ENCODE peak calls at places on chromosomes 6 and 20, in seven cellular contexts. One of them, this sample, is unnamed.

GRCh38 chr20:35091808-35092523 is 641 bp downstream of the TRPC4AP start:
- DNase-seq in GM23338: no peak
- DNase-seq in brain microvascular endothelial cell: no peak
- DNase-seq in fibroblast of pulmonary artery: peak; percentile 17
- DNase-seq in psoas muscle: peak; percentile 90
- DNase-seq in CD8-positive, alpha-beta T cell: no peak
- DNase-seq in left ventricle myocardium inferior: no peak
- DNase-seq in this sample: no peak

GRCh38 chr6:154404791-154405400 is 48.3 kb upstream of the IPCEF1 start:
- DNase-seq in GM23338: no peak
- DNase-seq in brain microvascular endothelial cell: peak; percentile 26
- DNase-seq in fibroblast of pulmonary artery: peak; percentile 36
- DNase-seq in psoas muscle: no peak
- DNase-seq in CD8-positive, alpha-beta T cell: no peak
- DNase-seq in left ventricle myocardium inferior: no peak
- DNase-seq in this sample: no peak

GRCh38 chr20:41183391-41183790 is 46.0 kb downstream of the PLCG1 start:
- DNase-seq in GM23338: no peak
- DNase-seq in brain microvascular endothelial cell: no peak
- DNase-seq in fibroblast of pulmonary artery: no peak
- DNase-seq in psoas muscle: no peak
- DNase-seq in CD8-positive, alpha-beta T cell: no peak
- DNase-seq in left ventricle myocardium inferior: no peak
- DNase-seq in this sample: no peak

GRCh38 chr6:22940571-22941290 is 371.4 kb downstream of the HDGFL1 start:
- DNase-seq in GM23338: no peak
- DNase-seq in brain microvascular endothelial cell: no peak
- DNase-seq in fibroblast of pulmonary artery: no peak
- DNase-seq in psoas muscle: no peak
- DNase-seq in CD8-positive, alpha-beta T cell: no peak
- DNase-seq in left ventricle myocardium inferior: no peak
- DNase-seq in this sample: no peak

GRCh38 chr6:80457044-80457933 is 350.8 kb downstream of the BCKDHB start:
- DNase-seq in GM23338: no peak
- DNase-seq in brain microvascular endothelial cell: peak; percentile 93
- DNase-seq in fibroblast of pulmonary artery: peak; percentile 97
- DNase-seq in psoas muscle: peak; percentile 68
- DNase-seq in CD8-positive, alpha-beta T cell: no peak
- DNase-seq in left ventricle myocardium inferior: peak; percentile 68
- DNase-seq in this sample: peak; percentile 93

GRCh38 chr20:20362774-20363435 is 5.0 kb upstream of the INSM1 start:
- DNase-seq in GM23338: peak; percentile 84
- DNase-seq in brain microvascular endothelial cell: no peak
- DNase-seq in fibroblast of pulmonary artery: no peak
- DNase-seq in psoas muscle: no peak
- DNase-seq in CD8-positive, alpha-beta T cell: no peak
- DNase-seq in left ventricle myocardium inferior: no peak
- DNase-seq in this sample: no peak

GRCh38 chr6:156280131-156280530 is 497.0 kb upstream of the ARID1B start:
- DNase-seq in GM23338: no peak
- DNase-seq in brain microvascular endothelial cell: no peak
- DNase-seq in fibroblast of pulmonary artery: no peak
- DNase-seq in psoas muscle: no peak
- DNase-seq in CD8-positive, alpha-beta T cell: no peak
- DNase-seq in left ventricle myocardium inferior: no peak
- DNase-seq in this sample: no peak

GRCh38 chr20:11232249-11232648 is 558.5 kb upstream of the JAG1 start:
- DNase-seq in GM23338: no peak
- DNase-seq in brain microvascular endothelial cell: no peak
- DNase-seq in fibroblast of pulmonary artery: no peak
- DNase-seq in psoas muscle: no peak
- DNase-seq in CD8-positive, alpha-beta T cell: no peak
- DNase-seq in left ventricle myocardium inferior: no peak
- DNase-seq in this sample: no peak

GRCh38 chr6:153963352-153963751 is 75.7 kb upstream of the OPRM1 start:
- DNase-seq in GM23338: peak; percentile 36
- DNase-seq in brain microvascular endothelial cell: no peak
- DNase-seq in fibroblast of pulmonary artery: no peak
- DNase-seq in psoas muscle: no peak
- DNase-seq in CD8-positive, alpha-beta T cell: no peak
- DNase-seq in left ventricle myocardium inferior: no peak
- DNase-seq in this sample: no peak

GRCh38 chr20:35001596-35002362 is 46.1 kb downstream of the MYH7B start:
- DNase-seq in GM23338: peak; percentile 70
- DNase-seq in brain microvascular endothelial cell: no peak
- DNase-seq in fibroblast of pulmonary artery: no peak
- DNase-seq in psoas muscle: peak; percentile 49
- DNase-seq in CD8-positive, alpha-beta T cell: no peak
- DNase-seq in left ventricle myocardium inferior: peak; percentile 12
- DNase-seq in this sample: no peak

GRCh38 chr20:52494244-52494643 is 302.7 kb upstream of the ZFP64 start:
- DNase-seq in GM23338: no peak
- DNase-seq in brain microvascular endothelial cell: peak; percentile 46
- DNase-seq in fibroblast of pulmonary artery: peak; percentile 93
- DNase-seq in psoas muscle: no peak
- DNase-seq in CD8-positive, alpha-beta T cell: peak; percentile 6
- DNase-seq in left ventricle myocardium inferior: no peak
- DNase-seq in this sample: peak; percentile 81

GRCh38 chr6:9620263-9620662 is 794.6 kb downstream of the TFAP2A start:
- DNase-seq in GM23338: no peak
- DNase-seq in brain microvascular endothelial cell: no peak
- DNase-seq in fibroblast of pulmonary artery: no peak
- DNase-seq in psoas muscle: no peak
- DNase-seq in CD8-positive, alpha-beta T cell: no peak
- DNase-seq in left ventricle myocardium inferior: no peak
- DNase-seq in this sample: no peak

GRCh38 chr6:142885182-142885867 is 59.7 kb downstream of the HIVEP2 start:
- DNase-seq in GM23338: peak; percentile 91
- DNase-seq in brain microvascular endothelial cell: peak; percentile 99
- DNase-seq in fibroblast of pulmonary artery: peak; percentile 99
- DNase-seq in psoas muscle: no peak
- DNase-seq in CD8-positive, alpha-beta T cell: peak; percentile 13
- DNase-seq in left ventricle myocardium inferior: no peak
- DNase-seq in this sample: peak; percentile 100

GRCh38 chr20:10855031-10855430 is 181.2 kb upstream of the JAG1 start:
- DNase-seq in GM23338: no peak
- DNase-seq in brain microvascular endothelial cell: no peak
- DNase-seq in fibroblast of pulmonary artery: peak; percentile 42
- DNase-seq in psoas muscle: no peak
- DNase-seq in CD8-positive, alpha-beta T cell: no peak
- DNase-seq in left ventricle myocardium inferior: no peak
- DNase-seq in this sample: no peak

GRCh38 chr20:37072293-37073196 is 23.3 kb downstream of the RBL1 start:
- DNase-seq in GM23338: no peak
- DNase-seq in brain microvascular endothelial cell: no peak
- DNase-seq in fibroblast of pulmonary artery: no peak
- DNase-seq in psoas muscle: no peak
- DNase-seq in CD8-positive, alpha-beta T cell: no peak
- DNase-seq in left ventricle myocardium inferior: no peak
- DNase-seq in this sample: no peak

GRCh38 chr20:3680701-3681351 is 984 bp downstream of the ADAM33 start:
- DNase-seq in GM23338: no peak
- DNase-seq in brain microvascular endothelial cell: no peak
- DNase-seq in fibroblast of pulmonary artery: no peak
- DNase-seq in psoas muscle: no peak
- DNase-seq in CD8-positive, alpha-beta T cell: no peak
- DNase-seq in left ventricle myocardium inferior: no peak
- DNase-seq in this sample: no peak
- H3K4me3 ChIP-seq in GM23338: peak overlapping the region; percentile 74
- H3K4me3 ChIP-seq in brain microvascular endothelial cell: no peak overlapping the region
- H3K4me3 ChIP-seq in fibroblast of pulmonary artery: peak overlapping the region; percentile 51
- H3K4me3 ChIP-seq in psoas muscle: peak overlapping the region; percentile 60
- H3K4me3 ChIP-seq in CD8-positive, alpha-beta T cell: no peak overlapping the region
- H3K4me3 ChIP-seq in left ventricle myocardium inferior: peak overlapping the region; percentile 72
- H3K4me3 ChIP-seq in this sample: no peak overlapping the region

DNA sequence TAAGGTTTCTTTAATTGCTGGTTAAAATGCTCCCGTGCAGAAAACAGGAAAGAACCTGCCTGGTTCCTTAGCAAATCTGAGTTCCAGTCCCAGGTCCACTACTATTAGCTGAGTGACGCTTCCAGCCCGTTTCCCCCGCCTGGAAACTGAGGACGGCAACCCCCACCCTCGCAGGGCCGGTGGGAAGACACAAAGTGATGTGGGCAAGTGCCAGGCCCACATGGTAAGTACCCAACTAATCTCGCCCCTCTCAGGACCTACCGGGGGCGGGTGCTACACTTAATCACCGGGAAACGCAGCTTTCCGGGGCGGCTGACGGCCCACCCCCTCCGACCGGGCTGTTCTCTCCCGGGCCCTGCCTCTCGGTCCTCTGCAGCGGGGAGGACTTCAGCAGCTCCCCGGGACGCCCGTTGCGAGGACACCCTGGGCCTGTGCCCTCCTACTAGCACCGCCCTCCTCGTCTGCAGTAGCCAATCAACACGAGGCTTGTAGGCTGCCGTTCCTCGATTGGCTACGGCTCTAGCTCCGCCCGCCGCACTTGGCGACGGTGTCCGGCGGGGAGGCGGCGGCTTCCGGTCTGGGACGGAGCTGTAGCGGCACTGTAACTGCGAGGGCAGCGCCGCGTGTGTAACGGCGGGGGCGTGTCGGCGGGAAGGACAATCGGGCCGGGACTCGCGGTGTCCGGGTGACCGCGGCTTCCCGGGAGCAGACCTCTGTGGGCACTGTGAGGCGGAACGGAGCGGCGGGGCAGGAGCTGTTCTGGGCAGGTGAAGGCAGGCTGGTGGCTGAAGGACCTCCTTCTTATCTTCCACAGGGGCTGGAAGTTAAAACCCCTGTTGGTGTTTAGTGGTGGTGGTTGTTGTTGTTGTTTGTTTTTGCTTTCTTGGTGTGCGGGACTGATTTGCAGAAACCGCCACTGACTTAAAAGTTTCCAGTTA is at the start of gene ZBTB9:
- DNase-seq in GM23338: peak; percentile 98
- DNase-seq in brain microvascular endothelial cell: peak; percentile 95
- DNase-seq in fibroblast of pulmonary artery: peak; percentile 96
- DNase-seq in psoas muscle: peak; percentile 98
- DNase-seq in CD8-positive, alpha-beta T cell: peak; percentile 90
- DNase-seq in left ventricle myocardium inferior: peak; percentile 96
- DNase-seq in this sample: peak; percentile 85
- TF ChIP-seq CTCF in GM23338: no peak
- TF ChIP-seq CTCF in brain microvascular endothelial cell: no peak
- TF ChIP-seq CTCF in fibroblast of pulmonary artery: no peak
- TF ChIP-seq CTCF in psoas muscle: no peak
- TF ChIP-seq CTCF in CD8-positive, alpha-beta T cell: no peak
- TF ChIP-seq CTCF in left ventricle myocardium inferior: no peak
- TF ChIP-seq CTCF in this sample: no peak

DNA sequence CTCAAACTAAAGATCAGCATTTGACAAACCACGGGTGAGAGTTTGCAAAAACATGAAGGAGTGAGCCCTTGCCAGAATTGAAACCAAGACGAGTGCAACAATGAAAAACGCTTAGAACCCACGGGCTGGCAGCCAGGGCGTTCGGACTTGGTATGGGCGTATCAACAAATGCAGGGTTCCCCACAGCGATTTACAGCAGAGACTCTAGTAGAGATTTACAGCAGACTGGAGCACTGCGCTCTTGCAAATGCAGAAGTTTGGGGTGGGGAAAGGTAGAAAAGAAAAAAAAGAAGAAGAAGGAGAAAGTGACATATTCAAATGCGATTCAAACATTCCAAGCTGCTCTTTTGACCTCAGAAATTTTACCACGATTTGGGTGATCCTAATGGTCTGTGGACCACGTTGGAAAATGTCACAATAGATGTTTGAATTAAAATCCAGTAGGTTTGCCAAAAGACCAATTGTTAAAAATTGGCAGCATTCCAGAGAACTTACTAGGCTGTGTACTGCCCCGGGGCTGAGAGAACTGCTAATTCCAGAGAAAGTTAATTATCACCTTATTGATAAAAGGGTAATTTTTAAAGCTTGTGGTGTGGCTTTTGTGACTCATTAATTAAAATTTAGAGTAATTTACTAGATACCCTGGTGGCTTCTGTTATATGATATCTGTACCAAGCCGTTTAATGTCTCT is 3.4 kb downstream of the SCML4 start:
- DNase-seq in GM23338: no peak
- DNase-seq in brain microvascular endothelial cell: no peak
- DNase-seq in fibroblast of pulmonary artery: peak; percentile 37
- DNase-seq in psoas muscle: no peak
- DNase-seq in CD8-positive, alpha-beta T cell: peak; percentile 34
- DNase-seq in left ventricle myocardium inferior: no peak
- DNase-seq in this sample: no peak
- H3K4me3 ChIP-seq in GM23338: no peak overlapping the region
- H3K4me3 ChIP-seq in brain microvascular endothelial cell: peak overlapping the region; percentile 30
- H3K4me3 ChIP-seq in fibroblast of pulmonary artery: peak overlapping the region; percentile 14
- H3K4me3 ChIP-seq in psoas muscle: peak overlapping the region; percentile 59
- H3K4me3 ChIP-seq in CD8-positive, alpha-beta T cell: peak overlapping the region; percentile 92
- H3K4me3 ChIP-seq in left ventricle myocardium inferior: peak overlapping the region; percentile 41
- H3K4me3 ChIP-seq in this sample: peak overlapping the region; percentile 17

GRCh38 chr6:167495506-167496391 is 170.9 kb downstream of the TTLL2 start:
- DNase-seq in GM23338: no peak
- DNase-seq in brain microvascular endothelial cell: no peak
- DNase-seq in fibroblast of pulmonary artery: no peak
- DNase-seq in psoas muscle: peak; percentile 30
- DNase-seq in CD8-positive, alpha-beta T cell: no peak
- DNase-seq in left ventricle myocardium inferior: no peak
- DNase-seq in this sample: no peak

GRCh38 chr6:167493310-167493709 is 168.4 kb downstream of the TTLL2 start:
- DNase-seq in GM23338: no peak
- DNase-seq in brain microvascular endothelial cell: no peak
- DNase-seq in fibroblast of pulmonary artery: no peak
- DNase-seq in psoas muscle: peak; percentile 10
- DNase-seq in CD8-positive, alpha-beta T cell: no peak
- DNase-seq in left ventricle myocardium inferior: no peak
- DNase-seq in this sample: no peak

GRCh38 chr6:167496707-167497106 is 171.8 kb downstream of the TTLL2 start:
- DNase-seq in GM23338: no peak
- DNase-seq in brain microvascular endothelial cell: no peak
- DNase-seq in fibroblast of pulmonary artery: no peak
- DNase-seq in psoas muscle: peak; percentile 27
- DNase-seq in CD8-positive, alpha-beta T cell: no peak
- DNase-seq in left ventricle myocardium inferior: no peak
- DNase-seq in this sample: no peak

GRCh38 chr6:167493961-167494697 is 169.2 kb downstream of the TTLL2 start:
- DNase-seq in GM23338: no peak
- DNase-seq in brain microvascular endothelial cell: no peak
- DNase-seq in fibroblast of pulmonary artery: peak; percentile 23
- DNase-seq in psoas muscle: peak; percentile 68
- DNase-seq in CD8-positive, alpha-beta T cell: no peak
- DNase-seq in left ventricle myocardium inferior: peak; percentile 73
- DNase-seq in this sample: no peak

DNA sequence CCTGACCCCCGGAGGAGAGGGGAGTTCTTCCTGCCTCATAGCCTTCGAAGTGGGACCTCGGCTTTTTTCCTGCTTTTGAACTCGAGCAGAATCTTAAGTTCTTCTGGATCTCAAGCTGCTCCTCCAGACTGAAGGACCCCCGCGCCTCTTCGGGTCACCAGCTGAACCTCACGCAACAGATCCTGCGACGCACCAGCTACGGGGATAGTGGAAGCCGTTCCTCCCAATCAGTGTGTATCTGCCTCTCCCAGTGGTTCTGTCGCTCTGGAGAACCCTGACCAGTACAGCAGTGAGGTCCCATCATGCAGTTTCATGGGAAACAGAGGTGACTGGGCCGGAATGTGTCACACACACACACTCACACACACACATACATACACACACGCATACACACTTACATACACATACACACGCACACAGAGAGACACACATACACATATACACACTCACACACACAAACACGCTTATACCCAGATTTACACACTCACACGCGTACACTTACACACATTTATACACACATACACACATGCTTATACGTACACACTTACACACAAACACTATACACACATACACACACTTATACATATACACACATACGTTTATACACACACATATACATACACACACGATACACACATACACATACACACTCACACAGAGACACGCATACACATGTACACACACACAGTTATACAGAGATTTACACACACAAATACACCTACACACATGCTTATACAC is 170.0 kb downstream of the TTLL2 start:
- DNase-seq in GM23338: no peak
- DNase-seq in brain microvascular endothelial cell: no peak
- DNase-seq in fibroblast of pulmonary artery: no peak
- DNase-seq in psoas muscle: peak; percentile 12
- DNase-seq in CD8-positive, alpha-beta T cell: no peak
- DNase-seq in left ventricle myocardium inferior: no peak
- DNase-seq in this sample: no peak
- TF ChIP-seq CTCF in GM23338: no peak
- TF ChIP-seq CTCF in brain microvascular endothelial cell: no peak
- TF ChIP-seq CTCF in fibroblast of pulmonary artery: no peak
- TF ChIP-seq CTCF in psoas muscle: no peak
- TF ChIP-seq CTCF in CD8-positive, alpha-beta T cell: no peak
- TF ChIP-seq CTCF in left ventricle myocardium inferior: no peak
- TF ChIP-seq CTCF in this sample: no peak